ENCODE peak calls at places on chromosome 13, in six cellular contexts. One of them, this sample, is unnamed.

GRCh38 chr13:40895715-40896184 is 106.3 kb downstream of the SLC25A15 start:
- DNase-seq in mammary epithelial cell: peak; percentile 75
- DNase-seq in thyroid gland: peak; percentile 75
- DNase-seq in psoas muscle: no peak
- DNase-seq in lung: no peak
- DNase-seq in thoracic aorta: no peak
- DNase-seq in this sample: no peak

GRCh38 chr13:39148513-39148961 is 110.3 kb downstream of the NHLRC3 start:
- DNase-seq in mammary epithelial cell: peak; percentile 94
- DNase-seq in psoas muscle: no peak
- DNase-seq in thyroid gland: no peak
- DNase-seq in thoracic aorta: no peak
- DNase-seq in lung: no peak
- DNase-seq in this sample: no peak

GRCh38 chr13:50107205-50107604 is 92.0 kb downstream of the KCNRG start:
- DNase-seq in psoas muscle: no peak
- DNase-seq in thoracic aorta: no peak
- DNase-seq in lung: no peak
- DNase-seq in mammary epithelial cell: no peak
- DNase-seq in thyroid gland: no peak
- DNase-seq in this sample: no peak

GRCh38 chr13:60654405-60654804 is 257.4 kb downstream of the TDRD3 start:
- DNase-seq in thoracic aorta: no peak
- DNase-seq in psoas muscle: no peak
- DNase-seq in thyroid gland: peak; percentile 10
- DNase-seq in lung: no peak
- DNase-seq in mammary epithelial cell: no peak
- DNase-seq in this sample: no peak

GRCh38 chr13:73039201-73040108 is 19.4 kb upstream of the KLF5 start:
- DNase-seq in lung: no peak
- DNase-seq in mammary epithelial cell: no peak
- DNase-seq in thyroid gland: no peak
- DNase-seq in psoas muscle: no peak
- DNase-seq in thoracic aorta: no peak
- DNase-seq in this sample: no peak

GRCh38 chr13:87669379-87669978 is 1.7 kb upstream of the SLITRK5 start:
- DNase-seq in mammary epithelial cell: no peak
- DNase-seq in thoracic aorta: no peak
- DNase-seq in thyroid gland: peak; percentile 14
- DNase-seq in psoas muscle: no peak
- DNase-seq in lung: no peak
- DNase-seq in this sample: no peak

GRCh38 chr13:93309886-93310520 is 83.4 kb downstream of the GPC6 start:
- DNase-seq in lung: no peak
- DNase-seq in thoracic aorta: no peak
- DNase-seq in psoas muscle: no peak
- DNase-seq in thyroid gland: no peak
- DNase-seq in mammary epithelial cell: peak; percentile 90
- DNase-seq in this sample: no peak

GRCh38 chr13:28499579-28499978 is 4.7 kb upstream of the FLT1 start:
- DNase-seq in mammary epithelial cell: no peak
- DNase-seq in psoas muscle: no peak
- DNase-seq in thoracic aorta: no peak
- DNase-seq in thyroid gland: no peak
- DNase-seq in lung: no peak
- DNase-seq in this sample: no peak

GRCh38 chr13:81565849-81566248 is 1224.9 kb upstream of the SPRY2 start:
- DNase-seq in lung: no peak
- DNase-seq in psoas muscle: no peak
- DNase-seq in mammary epithelial cell: no peak
- DNase-seq in thyroid gland: no peak
- DNase-seq in thoracic aorta: no peak
- DNase-seq in this sample: no peak

GRCh38 chr13:62910541-62910940 is 1494.9 kb upstream of the PCDH20 start:
- DNase-seq in mammary epithelial cell: no peak
- DNase-seq in thyroid gland: no peak
- DNase-seq in lung: no peak
- DNase-seq in thoracic aorta: no peak
- DNase-seq in psoas muscle: no peak
- DNase-seq in this sample: no peak

GRCh38 chr13:44934724-44935123 is 54.5 kb downstream of the NUFIP1 start:
- DNase-seq in mammary epithelial cell: peak; percentile 73
- DNase-seq in thoracic aorta: no peak
- DNase-seq in thyroid gland: no peak
- DNase-seq in lung: no peak
- DNase-seq in psoas muscle: no peak
- DNase-seq in this sample: no peak

GRCh38 chr13:35854286-35854685 is 276.9 kb downstream of the DCLK1 start:
- DNase-seq in thoracic aorta: no peak
- DNase-seq in psoas muscle: no peak
- DNase-seq in mammary epithelial cell: no peak
- DNase-seq in lung: no peak
- DNase-seq in thyroid gland: no peak
- DNase-seq in this sample: no peak

GRCh38 chr13:43383488-43384165 is 360.2 kb downstream of the DNAJC15 start:
- DNase-seq in thoracic aorta: no peak
- DNase-seq in lung: no peak
- DNase-seq in thyroid gland: no peak
- DNase-seq in mammary epithelial cell: no peak
- DNase-seq in psoas muscle: no peak
- DNase-seq in this sample: no peak

GRCh38 chr13:65808061-65808460 is 1422.1 kb downstream of the PCDH9 start:
- DNase-seq in mammary epithelial cell: no peak
- DNase-seq in psoas muscle: no peak
- DNase-seq in lung: no peak
- DNase-seq in thoracic aorta: no peak
- DNase-seq in thyroid gland: no peak
- DNase-seq in this sample: no peak

GRCh38 chr13:97255515-97255999 is 33.4 kb downstream of the MBNL2 start:
- DNase-seq in thoracic aorta: no peak
- DNase-seq in lung: no peak
- DNase-seq in thyroid gland: no peak
- DNase-seq in mammary epithelial cell: no peak
- DNase-seq in psoas muscle: no peak
- DNase-seq in this sample: no peak

GRCh38 chr13:112995395-112996091 is 26.5 kb downstream of the MCF2L start:
- DNase-seq in mammary epithelial cell: no peak
- DNase-seq in thoracic aorta: no peak
- DNase-seq in thyroid gland: no peak
- DNase-seq in lung: no peak
- DNase-seq in psoas muscle: no peak
- DNase-seq in this sample: no peak

GRCh38 chr13:114053026-114053425 is 79.2 kb upstream of the C13orf46 start:
- DNase-seq in psoas muscle: no peak
- DNase-seq in thyroid gland: no peak
- DNase-seq in thoracic aorta: no peak
- DNase-seq in lung: no peak
- DNase-seq in mammary epithelial cell: no peak
- DNase-seq in this sample: no peak

GRCh38 chr13:83824561-83824960 is 57.7 kb downstream of the SLITRK1 start:
- DNase-seq in thoracic aorta: no peak
- DNase-seq in thyroid gland: no peak
- DNase-seq in psoas muscle: no peak
- DNase-seq in lung: no peak
- DNase-seq in mammary epithelial cell: no peak
- DNase-seq in this sample: no peak

GRCh38 chr13:53138369-53139036 is 109.9 kb downstream of the OLFM4 start:
- DNase-seq in mammary epithelial cell: no peak
- DNase-seq in psoas muscle: peak; percentile 79
- DNase-seq in thoracic aorta: no peak
- DNase-seq in thyroid gland: peak; percentile 83
- DNase-seq in lung: no peak
- DNase-seq in this sample: no peak

GRCh38 chr13:44470623-44471562 is 97.3 kb downstream of the SERP2 start:
- DNase-seq in thoracic aorta: no peak
- DNase-seq in psoas muscle: no peak
- DNase-seq in thyroid gland: no peak
- DNase-seq in lung: no peak
- DNase-seq in mammary epithelial cell: no peak
- DNase-seq in this sample: no peak

GRCh38 chr13:112699318-112699918 is 9.6 kb downstream of the ATP11A start:
- DNase-seq in lung: no peak
- DNase-seq in mammary epithelial cell: no peak
- DNase-seq in thoracic aorta: no peak
- DNase-seq in thyroid gland: no peak
- DNase-seq in psoas muscle: peak; percentile 39
- DNase-seq in this sample: peak; percentile 47

GRCh38 chr13:107553838-107554237 is 661.5 kb downstream of the LIG4 start:
- DNase-seq in psoas muscle: no peak
- DNase-seq in thyroid gland: no peak
- DNase-seq in thoracic aorta: no peak
- DNase-seq in lung: no peak
- DNase-seq in mammary epithelial cell: no peak
- DNase-seq in this sample: no peak

DNA sequence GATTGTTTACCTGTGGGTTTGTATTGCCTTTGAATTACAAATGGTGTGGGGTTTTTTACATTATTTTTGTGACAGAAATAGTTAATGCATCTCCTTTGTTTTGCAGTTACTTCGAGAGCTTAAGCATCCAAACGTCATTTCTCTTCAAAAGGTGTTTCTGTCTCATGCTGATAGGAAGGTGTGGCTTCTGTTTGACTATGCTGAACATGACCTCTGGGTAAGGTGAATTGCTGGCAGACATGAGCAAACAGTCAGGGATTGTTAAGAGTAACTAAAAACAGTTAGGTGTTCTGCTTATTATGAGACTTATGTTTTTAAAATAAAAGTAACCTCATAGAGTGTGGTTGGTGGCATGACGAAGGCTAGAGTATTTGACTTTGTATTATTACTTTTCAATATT is 95.0 kb downstream of the CDK8 start:
- DNase-seq in thyroid gland: no peak
- DNase-seq in lung: no peak
- DNase-seq in psoas muscle: no peak
- DNase-seq in mammary epithelial cell: no peak
- DNase-seq in thoracic aorta: no peak
- DNase-seq in this sample: no peak
- TF ChIP-seq CTCF in thyroid gland: no peak
- TF ChIP-seq CTCF in lung: no peak
- TF ChIP-seq CTCF in psoas muscle: no peak
- TF ChIP-seq CTCF in mammary epithelial cell: no peak
- TF ChIP-seq CTCF in thoracic aorta: no peak
- TF ChIP-seq CTCF in this sample: no peak

DNA sequence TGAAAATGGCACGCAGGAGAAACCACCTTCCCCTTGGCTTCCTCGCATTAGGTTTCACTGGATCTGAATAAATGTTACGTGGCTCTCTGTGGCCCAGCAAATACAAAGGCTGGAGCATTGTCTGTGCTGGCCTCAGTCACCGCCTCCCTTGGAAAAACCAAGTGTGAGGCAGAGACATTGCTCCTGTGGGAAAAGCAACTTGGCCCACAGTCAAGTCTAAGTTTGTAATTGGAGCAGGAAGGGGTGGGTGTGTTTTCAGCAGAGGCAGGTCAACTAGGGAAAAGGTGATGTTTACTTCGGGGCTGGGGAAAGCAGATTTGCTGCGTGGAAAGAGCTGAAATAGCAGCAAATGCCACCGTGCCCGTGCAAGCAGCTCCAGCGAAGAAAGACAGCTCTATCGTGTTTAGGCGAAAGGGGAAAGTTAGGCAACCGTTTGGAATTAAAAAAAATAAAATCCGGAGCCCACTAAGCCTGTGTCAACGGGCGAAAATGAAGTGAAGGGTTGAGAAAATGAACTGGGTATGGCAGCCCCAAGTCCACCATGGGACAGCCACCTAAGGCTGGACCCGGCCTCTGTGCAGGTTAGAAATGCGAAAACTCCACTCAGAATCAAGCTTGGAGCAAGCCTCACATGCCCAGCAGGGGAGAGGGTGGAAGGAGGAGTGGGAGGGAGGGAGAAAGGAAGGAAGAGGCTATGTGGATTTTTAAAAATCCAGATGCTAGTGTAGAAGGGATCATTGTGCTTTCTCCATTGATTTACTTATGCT is 101.4 kb downstream of the IRS2 start:
- DNase-seq in lung: no peak
- DNase-seq in thoracic aorta: no peak
- DNase-seq in thyroid gland: peak; percentile 14
- DNase-seq in mammary epithelial cell: peak; percentile 74
- DNase-seq in psoas muscle: no peak
- DNase-seq in this sample: no peak
- H3K27ac ChIP-seq in lung: no peak overlapping the region
- H3K27ac ChIP-seq in thoracic aorta: no peak overlapping the region
- H3K27ac ChIP-seq in thyroid gland: no peak overlapping the region
- H3K27ac ChIP-seq in mammary epithelial cell: no peak overlapping the region
- H3K27ac ChIP-seq in psoas muscle: peak overlapping the region; percentile 11
- H3K27ac ChIP-seq in this sample: no peak overlapping the region

DNA sequence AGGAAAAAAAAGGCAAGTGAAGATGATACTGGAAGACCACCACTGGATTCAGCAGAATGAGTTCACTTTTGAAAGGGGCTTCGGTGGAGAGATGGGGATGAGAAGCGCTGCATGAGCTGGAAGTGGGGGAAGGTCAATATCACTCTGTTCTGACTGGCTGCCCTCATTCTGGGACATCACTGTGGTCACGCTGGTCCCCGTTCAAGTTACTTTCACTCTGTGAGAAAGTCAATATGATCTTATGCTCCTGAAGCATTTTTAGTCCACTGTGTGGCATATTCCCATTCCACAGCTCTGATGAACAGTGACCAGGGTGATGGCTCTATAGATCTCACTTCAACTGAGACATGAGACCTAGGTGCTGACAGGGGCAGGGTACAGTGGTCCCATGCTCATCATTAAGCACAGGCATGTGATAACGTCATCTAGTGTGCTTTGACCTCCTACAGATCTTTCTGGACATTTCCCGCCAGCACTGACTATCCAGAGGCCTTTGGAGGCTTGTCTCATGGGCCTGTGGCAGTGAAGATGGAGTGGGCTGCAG is 40.2 kb upstream of the GPR183 start:
- DNase-seq in psoas muscle: no peak
- DNase-seq in thoracic aorta: no peak
- DNase-seq in lung: no peak
- DNase-seq in mammary epithelial cell: no peak
- DNase-seq in thyroid gland: no peak
- DNase-seq in this sample: no peak
- H3K4me3 ChIP-seq in psoas muscle: no peak overlapping the region
- H3K4me3 ChIP-seq in thoracic aorta: no peak overlapping the region
- H3K4me3 ChIP-seq in lung: no peak overlapping the region
- H3K4me3 ChIP-seq in mammary epithelial cell: no peak overlapping the region
- H3K4me3 ChIP-seq in thyroid gland: no peak overlapping the region
- H3K4me3 ChIP-seq in this sample: no peak overlapping the region

GRCh38 chr13:51800456-51800855 is 3.5 kb downstream of the DHRS12 start:
- DNase-seq in mammary epithelial cell: no peak
- DNase-seq in thoracic aorta: no peak
- DNase-seq in thyroid gland: no peak
- DNase-seq in psoas muscle: peak; percentile 63
- DNase-seq in lung: no peak
- DNase-seq in this sample: no peak

GRCh38 chr13:51799261-51799660 is 4.7 kb downstream of the DHRS12 start:
- DNase-seq in mammary epithelial cell: no peak
- DNase-seq in thoracic aorta: no peak
- DNase-seq in lung: no peak
- DNase-seq in psoas muscle: no peak
- DNase-seq in thyroid gland: no peak
- DNase-seq in this sample: no peak

GRCh38 chr13:51795419-51795818 is 8.5 kb downstream of the DHRS12 start:
- DNase-seq in thyroid gland: no peak
- DNase-seq in thoracic aorta: no peak
- DNase-seq in lung: no peak
- DNase-seq in psoas muscle: no peak
- DNase-seq in mammary epithelial cell: no peak
- DNase-seq in this sample: no peak

GRCh38 chr13:51794959-51795358 is 9.0 kb downstream of the DHRS12 start:
- DNase-seq in thyroid gland: no peak
- DNase-seq in lung: no peak
- DNase-seq in mammary epithelial cell: no peak
- DNase-seq in thoracic aorta: no peak
- DNase-seq in psoas muscle: no peak
- DNase-seq in this sample: no peak

GRCh38 chr13:51797664-51798488 is 6.1 kb downstream of the DHRS12 start:
- DNase-seq in mammary epithelial cell: peak; percentile 74
- DNase-seq in thoracic aorta: no peak
- DNase-seq in lung: peak; percentile 56
- DNase-seq in thyroid gland: peak; percentile 88
- DNase-seq in psoas muscle: no peak
- DNase-seq in this sample: no peak
- TF ChIP-seq CTCF in mammary epithelial cell: peak; percentile 71
- TF ChIP-seq CTCF in thoracic aorta: peak; percentile 16
- TF ChIP-seq CTCF in lung: peak; percentile 23
- TF ChIP-seq CTCF in thyroid gland: peak; percentile 33
- TF ChIP-seq CTCF in psoas muscle: no peak
- TF ChIP-seq CTCF in this sample: no peak

This sample was measured in coronary artery.